ENCODE peak calls at places on chromosomes 6 and 20, in seven cellular contexts. X is HCT116; F is activated T-cell treated with anti-CD3 and anti-CD28 coated beads for 1 hour; M is progenitor cell of endocrine pancreas; L is NCI-H146; E is LoVo; V is activated CD4-positive, alpha-beta memory T cell treated with anti-CD3 and anti-CD28 coated beads, Interleukin-2, amount 10 ng/mL, durations not matched to agents 7 days and 5 days. D is an unnamed sample.

GRCh38 chr6:23106951-23107350 is 537.6 kb downstream of the HDGFL1 start:
- DNase-seq in V (no peak), E (no peak), X (no peak), L (no peak), F (no peak), M (no peak), D (no peak)

GRCh38 chr6:46419576-46420002 is 71.7 kb downstream of the RCAN2 start:
- DNase-seq in M (peak), E (peak), L (peak), X (peak), F (no peak), V (peak), D (peak)

GRCh38 chr20:45181639-45182038 is 6.9 kb downstream of the PI3 start:
- DNase-seq in L (no peak), F (no peak), M (no peak), V (no peak), X (no peak), E (no peak), D (no peak)

GRCh38 chr6:1604991-1605821 is 4.5 kb upstream of the FOXC1 start:
- DNase-seq in L (no peak), X (no peak), E (no peak), F (no peak), V (no peak), M (no peak), D (no peak)

GRCh38 chr6:142796571-142796970 is 148.4 kb downstream of the HIVEP2 start:
- DNase-seq in M (no peak), E (no peak), L (no peak), F (no peak), V (no peak), X (no peak), D (no peak)

GRCh38 chr6:24683297-24684296 is 16.7 kb downstream of the ACOT13 start:
- DNase-seq in L (peak), E (no peak), V (no peak), X (no peak), M (no peak), F (no peak), D (no peak)

GRCh38 chr20:49477200-49477599 is 5.3 kb downstream of the KCNB1 start:
- DNase-seq in E (no peak), M (no peak), L (no peak), X (no peak), F (no peak), V (no peak), D (no peak)

GRCh38 chr6:113489946-113490345 is 367.2 kb upstream of the MARCKS start:
- DNase-seq in X (no peak), L (no peak), E (no peak), M (no peak), F (no peak), V (no peak), D (no peak)

GRCh38 chr6:113414511-113414910 is 442.6 kb upstream of the MARCKS start:
- DNase-seq in V (no peak), E (peak), X (peak), M (no peak), L (peak), F (no peak), D (no peak)

GRCh38 chr6:84546427-84546914 is 217.9 kb downstream of the TBX18 start:
- DNase-seq in M (no peak), E (no peak), X (no peak), L (peak), V (no peak), F (no peak), D (no peak)

GRCh38 chr20:37913563-37914366 is 10.8 kb downstream of the VSTM2L start:
- DNase-seq in V (no peak), X (no peak), M (no peak), E (no peak), L (no peak), F (no peak), D (no peak)

GRCh38 chr6:32967151-32968091 is 973 bp upstream of the BRD2 start:
- DNase-seq in V (peak), X (peak), F (no peak), M (no peak), L (peak), E (peak), D (peak)

GRCh38 chr20:44618318-44618731 is 33.2 kb downstream of the ADA start:
- DNase-seq in M (no peak), V (no peak), E (no peak), X (no peak), F (peak), L (no peak), D (no peak)

GRCh38 chr6:167287513-167288048 is 3.5 kb upstream of the UNC93A start:
- DNase-seq in F (no peak), E (no peak), M (no peak), L (no peak), X (no peak), V (no peak), D (no peak)

GRCh38 chr6:130947464-130947863 is 115.6 kb downstream of the EPB41L2 start:
- DNase-seq in F (no peak), E (no peak), X (no peak), L (no peak), M (no peak), V (no peak), D (peak)

D was measured in Kasumi-1.